ENCODE peak calls at places on chromosomes 12 and 14, in six cellular contexts. V, A, H, R, T and M are unnamed samples.

GRCh38 chr12:122282066-122282465 is 15.8 kb upstream of the VPS33A start:
- DNase-seq in H (no peak), A (no peak), T (no peak), V (no peak), R (no peak), M (no peak)

GRCh38 chr12:100798799-100799198 is 4.2 kb downstream of the ANO4 start:
- DNase-seq in V (no peak), R (no peak), A (no peak), T (no peak), H (no peak), M (no peak)

GRCh38 chr12:31235868-31236395 is 90.0 kb downstream of the SINHCAF start:
- DNase-seq in A (no peak), T (no peak), R (no peak), V (no peak), H (no peak), M (no peak)

GRCh38 chr14:22689186-22689585 is 45.0 kb upstream of the OR6J1 start:
- DNase-seq in R (no peak), H (no peak), A (no peak), V (no peak), T (no peak), M (no peak)

GRCh38 chr12:66335746-66336145 is 33.5 kb downstream of the HELB start:
- DNase-seq in V (no peak), T (no peak), R (no peak), A (no peak), H (no peak), M (no peak)

GRCh38 chr12:84463756-84464495 is 448.7 kb downstream of the SLC6A15 start:
- DNase-seq in H (no peak), T (no peak), V (no peak), A (no peak), R (no peak), M (no peak)

GRCh38 chr14:69704319-69704718 is 62.6 kb upstream of the SRSF5 start:
- DNase-seq in T (no peak), H (no peak), V (no peak), A (no peak), R (no peak), M (no peak)

GRCh38 chr12:116861331-116861730 is 19.9 kb downstream of the HRK start:
- DNase-seq in R (peak; percentile 74), H (no peak), V (peak; percentile 52), T (peak; percentile 27), A (no peak), M (no peak)

GRCh38 chr12:132294121-132295034 is 35.0 kb downstream of the GALNT9 start:
- DNase-seq in H (no peak), R (no peak), V (no peak), A (no peak), T (no peak), M (no peak)

GRCh38 chr14:89337161-89337560 is 79.9 kb downstream of the FOXN3 start:
- DNase-seq in T (no peak), A (no peak), R (no peak), H (no peak), V (no peak), M (no peak)

GRCh38 chr14:89337912-89338311 is 79.1 kb downstream of the FOXN3 start:
- DNase-seq in H (no peak), V (no peak), T (peak; percentile 82), R (peak; percentile 40), A (peak; percentile 50), M (no peak)

GRCh38 chr14:89339158-89339557 is 77.9 kb downstream of the FOXN3 start:
- DNase-seq in H (no peak), A (no peak), T (no peak), V (no peak), R (no peak), M (no peak)

GRCh38 chr14:89339579-89339978 is 77.5 kb downstream of the FOXN3 start:
- DNase-seq in A (no peak), H (no peak), T (no peak), R (no peak), V (no peak), M (no peak)

DNA sequence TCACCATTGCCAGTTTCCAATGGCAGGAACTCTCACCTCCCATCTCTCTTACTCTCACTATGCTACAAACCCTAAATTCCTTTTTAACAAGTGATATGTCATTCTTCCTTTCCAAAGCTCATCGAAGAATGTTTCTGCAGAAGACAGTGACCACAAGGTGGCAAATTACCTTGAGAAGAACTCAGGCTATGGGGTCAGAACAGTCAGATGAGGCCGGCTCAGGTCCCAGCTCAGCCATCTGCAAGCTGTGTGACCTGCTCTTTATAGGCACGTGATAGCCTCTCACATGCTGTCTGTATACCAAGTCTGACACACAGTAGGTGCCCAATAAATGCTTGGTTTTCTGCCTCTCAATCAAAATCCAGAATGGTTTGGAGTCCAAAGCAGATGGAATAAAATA is 80.7 kb downstream of the FOXN3 start:
- DNase-seq in R (no peak), A (no peak), T (no peak), H (no peak), V (no peak), M (no peak)
- TF ChIP-seq CTCF in R (no peak), A (no peak), T (no peak), H (no peak), V (peak; percentile 10), M (no peak)

DNA sequence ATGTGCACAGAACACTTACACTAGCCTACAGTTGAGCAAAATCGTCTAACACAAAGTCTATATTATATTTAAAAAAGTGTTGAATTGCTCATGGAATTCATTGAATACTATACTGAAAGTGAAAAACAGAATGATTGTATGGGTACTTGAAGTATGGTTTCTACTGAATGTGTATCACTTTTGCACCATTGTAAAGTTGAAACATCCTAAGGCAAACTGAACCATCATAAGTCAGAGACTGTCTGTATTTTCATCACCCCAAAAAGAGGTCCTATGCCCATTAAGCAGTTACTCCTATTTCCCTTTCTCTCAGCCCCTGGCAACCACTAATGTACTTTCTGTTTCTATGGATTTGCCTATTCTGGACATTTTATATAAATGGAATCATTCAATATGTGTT is 4.4 kb upstream of the AMIGO2 start:
- DNase-seq in R (no peak), H (no peak), V (no peak), A (no peak), T (no peak), M (no peak)
- H3K4me1 ChIP-seq in R (peaks cover 51% of the 10 kb centered on the region), H (peaks cover under 1% of the 10 kb centered on the region), V (peaks cover 61% of the 10 kb centered on the region), A (peaks cover 9% of the 10 kb centered on the region), T (peaks cover 53% of the 10 kb centered on the region), M (no peaks in the 10 kb centered on the region)

GRCh38 chr12:26528943-26529342 is 304.1 kb downstream of the ITPR2 start:
- DNase-seq in A (no peak), R (no peak), T (no peak), H (no peak), V (no peak), M (no peak)
- TF ChIP-seq CTCF in A (no peak), R (no peak), T (no peak), H (no peak), V (no peak), M (no peak)

GRCh38 chr14:37590810-37591139 is 4.3 kb downstream of the FOXA1 start:
- DNase-seq in A (no peak), V (no peak), T (no peak), H (no peak), R (no peak), M (no peak)
- H3K4me1 ChIP-seq in A (peaks cover 15% of the 10 kb centered on the region), V (peaks cover 36% of the 10 kb centered on the region), T (peaks cover 6% of the 10 kb centered on the region), H (peaks cover 6% of the 10 kb centered on the region), R (peaks cover 27% of the 10 kb centered on the region), M (no peaks in the 10 kb centered on the region)

DNA sequence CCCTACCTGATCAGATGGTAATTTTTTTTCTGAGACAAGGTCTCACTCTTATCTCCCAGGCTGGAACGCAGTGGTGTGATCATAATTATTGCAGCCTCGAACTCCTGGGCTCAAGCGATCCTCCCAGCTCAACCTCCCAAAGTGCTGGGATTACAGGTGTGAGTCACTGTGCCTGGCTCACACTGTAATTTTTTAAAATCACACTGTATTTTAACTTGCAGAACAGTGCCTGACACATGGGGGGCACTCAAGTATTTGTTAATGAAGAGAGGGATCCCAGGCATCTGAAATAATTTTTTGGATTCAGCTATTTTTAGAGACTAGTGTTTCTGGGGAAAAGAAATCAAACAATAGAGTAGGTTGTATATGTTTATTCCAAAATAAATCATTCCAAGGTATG is 21.7 kb downstream of the LIMA1 start:
- DNase-seq in A (no peak), T (no peak), R (no peak), V (no peak), H (no peak), M (no peak)
- TF ChIP-seq CTCF in A (no peak), T (no peak), R (no peak), V (no peak), H (no peak), M (no peak)

DNA sequence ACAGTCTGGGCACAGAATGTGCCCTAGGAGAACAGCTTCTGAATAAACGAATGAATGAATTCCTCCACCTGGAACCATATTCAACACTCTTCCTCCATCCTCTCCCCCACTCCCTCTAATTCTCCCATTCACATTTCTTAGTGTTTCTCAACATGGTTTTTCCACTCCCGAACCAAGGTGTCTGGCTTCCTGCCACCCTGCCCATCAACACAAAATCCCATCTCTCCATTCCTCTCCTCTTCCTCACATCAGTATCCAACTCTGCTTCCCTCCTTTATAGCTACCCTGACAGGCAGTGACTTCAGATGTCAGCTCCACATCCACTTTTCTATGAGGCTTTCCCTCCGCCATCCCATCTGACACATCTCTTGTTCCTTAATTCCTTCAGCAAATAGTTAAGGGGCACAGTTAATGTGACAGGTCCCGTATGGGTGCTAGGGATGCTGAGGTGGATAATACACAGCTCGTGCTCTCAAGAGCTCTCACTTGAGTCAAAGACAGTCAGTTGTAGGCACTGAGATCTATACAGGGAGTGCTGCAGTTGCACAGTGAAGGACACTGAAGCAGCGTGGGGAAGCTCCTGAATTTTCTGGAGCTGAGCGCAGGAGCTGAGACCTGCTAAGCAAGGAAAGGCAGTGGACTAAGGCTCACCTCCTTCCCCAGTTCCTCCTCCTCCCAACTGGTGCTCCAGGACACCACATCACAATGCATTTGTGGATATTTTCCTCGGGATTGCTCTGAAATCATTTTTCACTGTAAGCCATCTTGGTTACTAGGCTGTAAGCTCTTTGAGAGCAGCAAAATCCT is 2.7 kb downstream of the TNFRSF1A start:
- DNase-seq in H (no peak), T (no peak), A (no peak), V (no peak), R (no peak), M (no peak)
- H3K4me1 ChIP-seq in H (peaks cover 75% of the 10 kb centered on the region), T (peaks cover 72% of the 10 kb centered on the region), A (peaks cover 74% of the 10 kb centered on the region), V (peaks cover 99% of the 10 kb centered on the region), R (peaks cover 81% of the 10 kb centered on the region), M (peaks cover 33% of the 10 kb centered on the region)

DNA sequence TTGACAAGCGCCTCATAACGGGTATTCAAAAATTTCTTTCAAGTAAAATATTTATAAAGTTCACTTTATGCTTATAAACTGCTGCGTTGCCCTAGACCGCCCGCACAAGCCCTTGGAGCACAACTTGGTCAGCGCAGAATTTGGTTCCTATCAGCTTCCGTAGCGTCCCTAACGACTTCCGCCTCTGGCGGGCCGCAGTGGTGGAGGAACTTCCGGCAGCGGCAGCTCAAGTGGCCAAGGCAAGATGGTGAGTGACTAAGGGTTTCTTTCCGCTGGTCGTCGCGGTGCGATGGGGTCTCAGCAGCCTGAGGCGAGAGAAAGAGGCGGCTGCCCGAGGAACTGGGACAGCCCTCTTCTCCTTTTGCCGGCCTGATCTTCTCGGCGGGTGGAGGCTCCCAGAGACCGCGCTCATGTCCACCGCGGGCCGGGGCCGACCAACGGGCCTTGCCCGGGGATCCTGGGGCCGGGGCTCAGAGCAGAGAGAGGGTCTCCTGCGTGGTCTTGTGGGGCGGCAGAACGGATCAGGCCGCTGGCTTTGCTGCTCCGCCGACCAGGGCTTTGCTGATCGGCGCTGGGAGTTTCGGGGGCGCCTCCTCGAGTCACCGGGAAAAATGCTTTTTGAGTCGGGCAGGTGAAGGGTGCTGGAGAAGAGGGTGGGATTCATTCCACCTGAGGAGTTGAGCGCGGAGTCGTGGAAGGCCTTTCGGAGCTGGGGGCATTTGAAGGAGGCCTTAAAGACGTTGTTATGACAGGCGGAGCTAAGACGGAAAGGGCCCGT is at the start of gene PSMC1:
- DNase-seq in V (peak; percentile 85), H (peak; percentile 91), A (peak; percentile 87), T (peak; percentile 91), R (peak; percentile 94), M (peak; percentile 88)
- TF ChIP-seq CTCF in V (peak; percentile 20), H (no peak), A (no peak), T (peak; percentile 22), R (no peak), M (no peak)